ENCODE peak calls at places on chromosomes 3 and 15, in ten cellular contexts. S is NCI-H748 treated with DMSO at 0.1 percent for 48 hours; B is uterus; H is body of pancreas; U is GOT3; A is sciatic nerve; Y is activated T-helper 1 cell treated with anti-CD3 and anti-CD28 coated beads, Interleukin-12 subunit alpha, Interleukin-12 subunit beta, Interleukin-2, Interleukin-4 antibody, amounts not matched to agents 30 ng/mL and 10 ng/mL and 1 ng/mL, durations not matched to agents 14 hours and 24 hours and 36 hours; L is CD4-positive, alpha-beta T cell; P is EL; N is NCI-H1694. I is an unnamed sample.
A peak's percentile ranks its signal among the peaks of the same experiment; 100 is the strongest.

GRCh38 chr15:77024273-77025065 is 29.5 kb downstream of the PSTPIP1 start:
- DNase-seq in L (peak; percentile 59), Y (peak; percentile 49), P (peak; percentile 49), A (peak; percentile 85), S (peak; percentile 23), N (peak; percentile 14), B (peak; percentile 70), H (peak; percentile 63), U (no peak), I (peak; percentile 58)

GRCh38 chr3:14880486-14881179 is 61.9 kb downstream of the FGD5 start:
- DNase-seq in N (no peak), P (no peak), U (no peak), A (peak; percentile 43), B (no peak), Y (no peak), H (no peak), S (no peak), L (no peak), I (no peak)

GRCh38 chr3:194203482-194204035 is 67.6 kb downstream of the HES1 start:
- DNase-seq in A (no peak), S (no peak), B (no peak), U (no peak), P (no peak), N (no peak), H (no peak), L (no peak), Y (peak; percentile 18), I (peak; percentile 56)

GRCh38 chr15:81024891-81025290 is 24.2 kb downstream of the TLNRD1 start:
- DNase-seq in H (no peak), U (no peak), N (no peak), A (no peak), B (no peak), S (no peak), Y (no peak), P (no peak), L (no peak), I (no peak)

GRCh38 chr3:105878061-105878460 is 9.2 kb upstream of the CBLB start:
- DNase-seq in A (no peak), S (no peak), P (no peak), H (no peak), B (no peak), L (no peak), Y (no peak), N (no peak), U (no peak), I (no peak)

GRCh38 chr3:185667574-185667973 is 81.5 kb downstream of the SENP2 start:
- DNase-seq in P (no peak), Y (no peak), U (no peak), S (no peak), L (no peak), B (no peak), A (no peak), H (no peak), N (no peak), I (no peak)

GRCh38 chr3:196792771-196793170 is 53.1 kb downstream of the PAK2 start:
- DNase-seq in H (peak; percentile 29), S (no peak), B (no peak), U (no peak), L (no peak), N (no peak), P (peak; percentile 42), Y (no peak), A (no peak), I (no peak)

GRCh38 chr3:155585384-155585783 is 159.5 kb downstream of the PLCH1 start:
- DNase-seq in H (no peak), Y (no peak), N (no peak), S (no peak), L (no peak), P (peak; percentile 2), B (no peak), A (no peak), U (no peak), I (no peak)

GRCh38 chr15:52466134-52466701 is 62.5 kb downstream of the MYO5A start:
- DNase-seq in S (no peak), A (peak; percentile 63), P (no peak), N (no peak), L (no peak), Y (peak; percentile 44), H (peak; percentile 56), B (no peak), U (no peak), I (peak; percentile 86)

GRCh38 chr3:188026191-188026968 is 127.6 kb upstream of the LPP start:
- DNase-seq in N (no peak), S (no peak), A (no peak), H (no peak), U (no peak), L (no peak), P (no peak), B (no peak), Y (no peak), I (no peak)

GRCh38 chr15:74830868-74831267 is 4.4 kb downstream of the CPLX3 start:
- DNase-seq in N (peak; percentile 67), S (no peak), P (no peak), H (no peak), L (no peak), Y (no peak), A (no peak), B (no peak), U (no peak), I (no peak)